ENCODE peak calls at places on chromosomes 5 and 9, in six cellular contexts. G is uterus, I is tibial nerve, F is heart left ventricle, D is H1, P is Peyer's patch. Z is an unnamed sample.

GRCh38 chr5:425714-426113 is 17.3 kb upstream of the EXOC3 start:
- DNase-seq in G (no peak), I (no peak), F (peak; percentile 22), D (no peak), P (no peak), Z (no peak)

GRCh38 chr5:96260009-96260408 is 173.0 kb downstream of the PCSK1 start:
- DNase-seq in G (no peak), I (no peak), F (no peak), D (no peak), P (no peak), Z (no peak)

GRCh38 chr9:9670454-9670853 is 942.3 kb downstream of the PTPRD start:
- DNase-seq in G (no peak), I (no peak), F (peak; percentile 24), D (no peak), P (no peak), Z (no peak)

GRCh38 chr9:92807757-92808725 is 43.4 kb upstream of the BICD2 start:
- DNase-seq in G (no peak), I (no peak), F (peak; percentile 66), D (peak; percentile 60), P (no peak), Z (no peak)

GRCh38 chr9:19102181-19102630 is 498 bp downstream of the HAUS6 start:
- DNase-seq in G (peak; percentile 40), I (no peak), F (no peak), D (peak; percentile 57), P (peak; percentile 58), Z (no peak)

GRCh38 chr5:114101153-114101552 is 260.7 kb upstream of the KCNN2 start:
- DNase-seq in G (no peak), I (no peak), F (no peak), D (no peak), P (no peak), Z (no peak)

GRCh38 chr5:135208555-135209494 is 174.8 kb upstream of the PITX1 start:
- DNase-seq in G (peak; percentile 58), I (no peak), F (no peak), D (peak; percentile 39), P (no peak), Z (peak; percentile 85)

GRCh38 chr5:181054138-181054537 is 14.1 kb downstream of the BTNL9 start:
- DNase-seq in G (no peak), I (no peak), F (no peak), D (no peak), P (no peak), Z (no peak)

GRCh38 chr5:151024894-151025606 is 4.7 kb downstream of the GPX3 start:
- DNase-seq in G (no peak), I (no peak), F (no peak), D (no peak), P (no peak), Z (no peak)
- TF ChIP-seq POLR2A in G (no peak), I (peak; percentile 8), F (no peak), D (no peak), P (no peak), Z (no peak)

GRCh38 chr9:87792831-87793288 is 66.9 kb downstream of the CTSL start:
- DNase-seq in G (peak; percentile 65), I (peak; percentile 26), F (peak; percentile 80), D (no peak), P (no peak), Z (peak; percentile 94)
- TF ChIP-seq POLR2A in G (no peak), I (no peak), F (no peak), D (no peak), P (no peak), Z (no peak)

GRCh38 chr9:15377625-15378252 is 44.9 kb upstream of the SNAPC3 start:
- DNase-seq in G (no peak), I (no peak), F (no peak), D (no peak), P (no peak), Z (no peak)

GRCh38 chr9:15386465-15386864 is 36.2 kb upstream of the SNAPC3 start:
- DNase-seq in G (no peak), I (no peak), F (no peak), D (no peak), P (no peak), Z (no peak)

GRCh38 chr9:15381491-15381890 is 41.2 kb upstream of the SNAPC3 start:
- DNase-seq in G (no peak), I (no peak), F (no peak), D (no peak), P (no peak), Z (no peak)
- TF ChIP-seq POLR2A in G (no peak), I (no peak), F (no peak), D (no peak), P (no peak), Z (no peak)

DNA sequence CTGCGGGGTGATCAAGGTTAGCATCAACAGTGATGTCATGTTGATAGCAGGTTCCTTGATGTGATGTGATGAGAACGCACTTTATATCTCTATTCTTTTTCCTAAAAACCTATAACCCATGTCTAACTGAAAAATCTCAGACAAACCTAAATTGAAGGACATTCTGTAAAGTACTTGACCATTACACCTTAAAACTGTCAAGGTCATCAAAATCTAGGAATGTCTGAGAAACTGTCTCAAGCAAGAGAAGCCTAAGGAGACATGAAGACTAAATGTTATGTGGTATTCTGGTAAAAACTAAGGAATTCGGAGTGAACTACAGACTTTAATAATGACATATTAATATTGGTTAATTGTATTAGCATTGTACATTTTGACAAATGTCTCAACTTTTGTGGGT is 170.0 kb downstream of the AOPEP start:
- DNase-seq in G (no peak), I (no peak), F (no peak), D (no peak), P (no peak), Z (no peak)
- TF ChIP-seq POLR2A in G (no peak), I (no peak), F (no peak), D (no peak), P (no peak), Z (no peak)

GRCh38 chr5:173770637-173771036 is 117.5 kb upstream of the CPEB4 start:
- DNase-seq in G (no peak), I (no peak), F (no peak), D (no peak), P (no peak), Z (no peak)

GRCh38 chr5:173771743-173772406 is 116.3 kb upstream of the CPEB4 start:
- DNase-seq in G (no peak), I (no peak), F (no peak), D (no peak), P (no peak), Z (no peak)

GRCh38 chr5:173771058-173771742 is 116.9 kb upstream of the CPEB4 start:
- DNase-seq in G (no peak), I (no peak), F (no peak), D (no peak), P (no peak), Z (no peak)

GRCh38 chr5:173774212-173774850 is 113.8 kb upstream of the CPEB4 start:
- DNase-seq in G (no peak), I (no peak), F (no peak), D (no peak), P (no peak), Z (no peak)

GRCh38 chr5:173772407-173773059 is 115.6 kb upstream of the CPEB4 start:
- DNase-seq in G (no peak), I (no peak), F (no peak), D (no peak), P (no peak), Z (no peak)
- TF ChIP-seq POLR2A in G (no peak), I (no peak), F (no peak), D (no peak), P (no peak), Z (no peak)

GRCh38 chr9:135502168-135502872 is 1.8 kb downstream of the MRPS2 start:
- DNase-seq in G (no peak), I (no peak), F (peak; percentile 50), D (no peak), P (peak; percentile 42), Z (no peak)

GRCh38 chr9:135499326-135500070 is 984 bp upstream of the MRPS2 start:
- DNase-seq in G (peak; percentile 94), I (peak; percentile 94), F (peak; percentile 98), D (peak; percentile 91), P (peak; percentile 97), Z (peak; percentile 94)

GRCh38 chr9:135501261-135502167 is 1.0 kb downstream of the MRPS2 start:
- DNase-seq in G (no peak), I (no peak), F (peak; percentile 46), D (no peak), P (no peak), Z (peak; percentile 67)

GRCh38 chr9:135500071-135500524 is 384 bp upstream of the MRPS2 start:
- DNase-seq in G (no peak), I (no peak), F (no peak), D (no peak), P (no peak), Z (peak; percentile 58)

DNA sequence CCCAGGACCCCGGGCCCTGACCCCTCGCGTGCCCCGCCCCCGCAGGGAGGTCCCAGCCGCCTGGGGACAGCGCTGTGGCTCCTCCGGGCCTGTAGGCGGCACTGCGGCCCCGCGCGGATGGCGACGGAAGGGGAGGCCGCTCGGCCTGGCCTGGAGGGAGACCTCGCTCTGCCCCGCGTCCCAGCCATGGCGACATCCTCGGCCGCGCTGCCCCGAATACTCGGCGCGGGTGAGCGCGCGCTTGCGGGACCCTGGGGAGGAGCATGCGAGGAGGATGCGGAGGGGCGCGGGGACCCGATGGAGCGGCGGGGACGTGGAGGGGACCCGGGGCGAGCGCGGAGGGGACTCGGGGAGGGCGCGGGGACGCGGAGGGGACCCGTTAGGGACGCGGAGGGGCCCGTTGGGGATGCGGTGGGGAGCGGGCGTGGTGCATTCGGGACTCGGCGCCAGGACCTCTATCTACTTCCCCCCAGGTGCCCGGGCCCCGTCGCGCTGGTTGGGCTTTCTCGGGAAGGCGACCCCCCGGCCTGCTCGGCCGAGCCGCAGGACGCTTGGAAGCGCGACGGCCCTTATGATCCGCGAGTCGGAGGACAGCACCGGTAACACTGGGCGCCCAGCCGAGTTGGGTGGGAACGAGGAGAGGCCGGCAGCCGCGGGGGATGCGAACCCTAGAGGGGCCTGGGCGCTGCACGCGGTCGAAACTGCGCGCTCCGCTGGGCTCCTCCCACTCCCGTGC is at the start of gene MRPS2:
- DNase-seq in G (peak; percentile 72), I (peak; percentile 63), F (peak; percentile 95), D (peak; percentile 96), P (peak; percentile 91), Z (peak; percentile 96)
- TF ChIP-seq POLR2A in G (no peak), I (no peak), F (no peak), D (peak; percentile 64), P (peak; percentile 23), Z (peak; percentile 78)